ENCODE peak calls at places on chromosomes 13 and 19, in ten cellular contexts. X is A549, C is psoas muscle, V is mammary epithelial cell, P is sigmoid colon, W is GM12865, Z is BE2C, U is BJ, Y is mucosa of descending colon, A is left ventricle myocardium inferior. S is an unnamed sample.

GRCh38 chr13:67137044-67137735 is 92.9 kb downstream of the PCDH9 start:
- DNase-seq in X (no peak), Z (no peak), W (no peak), V (no peak), A (no peak), P (no peak), U (no peak), Y (no peak), C (no peak), S (no peak)

GRCh38 chr13:31530883-31531282 is 208.4 kb upstream of the RXFP2 start:
- DNase-seq in U (no peak), Y (no peak), W (no peak), X (no peak), C (no peak), V (no peak), P (no peak), A (no peak), Z (no peak), S (no peak)

GRCh38 chr19:45340232-45340898 is at the start of gene KLC3:
- DNase-seq in Y (peak; percentile 77), P (no peak), W (no peak), A (no peak), C (no peak), U (no peak), V (peak; percentile 53), X (peak; percentile 26), Z (no peak), S (peak; percentile 42)

GRCh38 chr13:33973194-33973593 is 155.2 kb downstream of the RFC3 start:
- DNase-seq in U (no peak), C (no peak), Z (no peak), V (no peak), A (no peak), X (no peak), Y (no peak), W (no peak), P (no peak), S (no peak)

GRCh38 chr19:31534231-31534630 is 185.0 kb upstream of the TSHZ3 start:
- DNase-seq in A (no peak), P (no peak), U (no peak), V (no peak), C (no peak), Z (no peak), Y (no peak), X (no peak), W (no peak), S (no peak)

GRCh38 chr13:64293923-64294322 is 2878.3 kb upstream of the PCDH20 start:
- DNase-seq in X (no peak), W (no peak), Y (no peak), Z (no peak), P (no peak), U (no peak), A (no peak), C (no peak), V (no peak), S (no peak)

GRCh38 chr19:36151144-36152051 is 849 bp downstream of the COX7A1 start:
- DNase-seq in V (no peak), C (peak; percentile 65), P (peak; percentile 83), Z (no peak), U (no peak), A (peak; percentile 78), X (no peak), W (no peak), Y (peak; percentile 34), S (no peak)

GRCh38 chr13:64756621-64757020 is 2473.5 kb downstream of the PCDH9 start:
- DNase-seq in X (no peak), W (no peak), A (no peak), U (no peak), Y (no peak), Z (no peak), V (no peak), C (no peak), P (no peak), S (no peak)

GRCh38 chr19:20565321-20566018 is at the start of gene ZNF737:
- DNase-seq in C (peak; percentile 95), P (peak; percentile 98), Y (peak; percentile 97), X (peak; percentile 0), A (peak; percentile 97), U (peak; percentile 64), Z (peak; percentile 97), W (peak; percentile 95), V (peak; percentile 94), S (peak; percentile 85)
- TF ChIP-seq CTCF in C (peak; percentile 46), P (peak; percentile 41), Y (no peak), X (no peak), A (peak; percentile 60), U (peak; percentile 56), Z (peak; percentile 25), W (no peak), V (no peak), S (peak; percentile 31)

GRCh38 chr19:10587022-10587838 is at the start of gene AP1M2:
- DNase-seq in X (no peak), Z (no peak), U (no peak), Y (peak; percentile 76), C (no peak), W (no peak), V (peak; percentile 61), A (no peak), P (no peak), S (no peak)
- H3K4me3 ChIP-seq in X (no peak within 1 kb of the TSS), Z (no peak within 1 kb of the TSS), U (no peak within 1 kb of the TSS), Y (peak within 1 kb of the TSS; percentile 48), C (no peak within 1 kb of the TSS), W (no peak within 1 kb of the TSS), V (peak within 1 kb of the TSS; percentile 90), A (no peak within 1 kb of the TSS), P (no peak within 1 kb of the TSS), S (no peak within 1 kb of the TSS)

GRCh38 chr19:17391371-17392151 is 2.4 kb downstream of the CCDC194 start:
- DNase-seq in Y (no peak), W (peak; percentile 31), V (no peak), A (no peak), X (peak; percentile 36), C (no peak), Z (no peak), P (no peak), U (no peak), S (no peak)
- TF ChIP-seq CTCF in Y (no peak), W (no peak), V (no peak), A (peak; percentile 37), X (no peak), C (no peak), Z (no peak), P (peak; percentile 27), U (no peak), S (no peak)

DNA sequence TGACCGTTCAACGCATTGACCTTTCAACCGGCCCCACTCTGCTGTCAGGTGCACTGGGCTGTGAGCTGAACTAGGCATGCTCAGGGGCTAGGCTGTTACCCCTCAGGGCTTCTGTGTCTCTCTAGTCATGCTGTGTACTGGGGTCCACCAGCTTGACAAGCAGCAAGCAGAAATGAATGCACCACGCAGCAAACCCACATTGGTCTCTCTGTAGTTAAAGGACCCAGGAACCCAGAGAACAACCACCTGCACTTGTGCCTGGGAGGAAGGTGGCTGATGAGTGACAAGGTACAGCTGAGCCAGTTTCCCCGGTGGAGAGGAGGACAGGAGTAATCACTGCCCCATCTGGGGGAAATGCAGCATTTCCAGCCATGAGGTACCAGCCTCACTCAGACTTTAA is 159.9 kb downstream of the USP12 start:
- DNase-seq in A (no peak), Z (no peak), W (no peak), P (no peak), X (no peak), U (no peak), C (no peak), V (no peak), Y (no peak), S (no peak)
- H3K4me3 ChIP-seq in A (no peak overlapping the region), Z (no peak overlapping the region), W (no peak overlapping the region), P (no peak overlapping the region), X (no peak overlapping the region), U (no peak overlapping the region), C (no peak overlapping the region), V (no peak overlapping the region), Y (no peak overlapping the region), S (no peak overlapping the region)

GRCh38 chr19:47225746-47226425 is 5.1 kb downstream of the BBC3 start:
- DNase-seq in V (peak; percentile 77), X (peak; percentile 91), Z (peak; percentile 90), A (peak; percentile 89), U (no peak), W (peak; percentile 94), C (peak; percentile 89), Y (peak; percentile 94), P (peak; percentile 96), S (peak; percentile 95)
- TF ChIP-seq CTCF in V (no peak), X (peak; percentile 28), Z (no peak), A (peak; percentile 64), U (peak; percentile 6), W (peak; percentile 24), C (peak; percentile 54), Y (peak; percentile 49), P (peak; percentile 42), S (no peak)

DNA sequence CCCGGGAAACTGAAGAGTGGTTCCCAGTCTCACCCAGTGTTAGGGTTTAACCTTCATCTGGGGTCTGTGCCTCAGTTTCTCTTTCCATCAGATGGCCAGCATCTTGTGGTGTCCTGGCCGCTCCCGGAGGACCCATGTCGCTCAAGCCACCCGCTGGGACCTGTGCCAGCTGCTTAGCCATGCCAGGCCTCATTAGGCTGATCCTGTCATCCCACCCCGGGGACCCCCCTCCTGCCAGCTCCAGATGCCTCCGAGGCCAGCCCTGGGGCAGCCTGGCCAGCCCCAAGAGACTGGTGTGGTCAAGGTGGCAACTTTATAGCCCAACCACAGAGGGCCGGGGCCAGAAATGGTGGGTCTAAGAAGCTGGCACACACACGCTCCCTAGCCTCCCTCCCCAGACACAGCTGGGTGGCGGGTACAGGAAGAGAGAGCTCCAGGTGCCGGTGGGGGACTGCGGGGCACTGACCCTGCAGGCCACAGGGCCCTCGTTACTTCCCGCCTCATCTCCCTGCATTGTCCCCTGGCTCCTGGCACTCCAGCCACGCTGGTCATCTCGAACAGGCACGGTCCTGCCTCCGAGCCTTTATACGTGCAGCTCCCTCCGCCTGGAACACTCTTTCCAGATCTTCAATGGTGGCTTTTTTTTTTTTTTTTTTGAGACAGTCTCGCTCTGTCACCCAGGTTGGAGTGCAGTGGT is 3.4 kb downstream of the NRTN start:
- DNase-seq in X (no peak), V (no peak), A (no peak), P (no peak), Z (peak; percentile 42), Y (no peak), W (no peak), C (no peak), U (no peak), S (no peak)
- H3K4me3 ChIP-seq in X (no peak overlapping the region), V (no peak overlapping the region), A (no peak overlapping the region), P (no peak overlapping the region), Z (no peak overlapping the region), Y (no peak overlapping the region), W (no peak overlapping the region), C (no peak overlapping the region), U (no peak overlapping the region), S (no peak overlapping the region)

S was measured in GM06990.